ENCODE peak calls at places on chromosomes 11 and 22, in seven cellular contexts. I, X, B, Y, V, J and M are unnamed samples.

GRCh38 chr22:22995166-22995565 is 75.2 kb upstream of the GNAZ start:
- DNase-seq in I (no peak), X (no peak), B (peak; percentile 67), Y (no peak), V (no peak), J (no peak), M (no peak)

GRCh38 chr11:111820059-111820375 is 51.4 kb downstream of the ALG9 start:
- DNase-seq in I (no peak), X (no peak), B (no peak), Y (no peak), V (no peak), J (no peak), M (no peak)

GRCh38 chr11:22922672-22923071 is 62.4 kb upstream of the CCDC179 start:
- DNase-seq in I (no peak), X (no peak), B (no peak), Y (no peak), V (no peak), J (no peak), M (no peak)

GRCh38 chr22:26450453-26451185 is 21.6 kb downstream of the ASPHD2 start:
- DNase-seq in I (no peak), X (no peak), B (no peak), Y (no peak), V (no peak), J (no peak), M (no peak)

GRCh38 chr11:106091480-106092123 is 14.1 kb downstream of the AASDHPPT start:
- DNase-seq in I (no peak), X (no peak), B (no peak), Y (no peak), V (no peak), J (no peak), M (no peak)

GRCh38 chr11:23725752-23726151 is 771.1 kb upstream of the LUZP2 start:
- DNase-seq in I (no peak), X (no peak), B (no peak), Y (no peak), V (no peak), J (no peak), M (no peak)

GRCh38 chr11:60899021-60899936 is 7.1 kb downstream of the PRPF19 start:
- DNase-seq in I (no peak), X (no peak), B (peak; percentile 54), Y (no peak), V (peak; percentile 64), J (peak; percentile 38), M (no peak)

GRCh38 chr22:22840778-22841177 is 46.8 kb upstream of the IGLL5 start:
- DNase-seq in I (no peak), X (no peak), B (no peak), Y (no peak), V (no peak), J (no peak), M (no peak)

GRCh38 chr11:26976389-26976788 is 17.5 kb upstream of the FIBIN start:
- DNase-seq in I (no peak), X (no peak), B (no peak), Y (no peak), V (no peak), J (no peak), M (no peak)

GRCh38 chr11:65915101-65915820 is 3.6 kb downstream of the C11orf68 start:
- DNase-seq in I (no peak), X (no peak), B (no peak), Y (no peak), V (no peak), J (peak; percentile 58), M (no peak)

GRCh38 chr11:85746640-85747039 is 60.6 kb upstream of the CCDC89 start:
- DNase-seq in I (no peak), X (no peak), B (no peak), Y (no peak), V (no peak), J (peak; percentile 49), M (no peak)

GRCh38 chr11:69657456-69657910 is 16.5 kb downstream of the CCND1 start:
- DNase-seq in I (no peak), X (peak; percentile 62), B (no peak), Y (no peak), V (no peak), J (no peak), M (no peak)

GRCh38 chr11:123194308-123195181 is 503 bp downstream of the CLMP start:
- DNase-seq in I (no peak), X (no peak), B (no peak), Y (no peak), V (no peak), J (no peak), M (no peak)

GRCh38 chr11:68090287-68090686 is 30.9 kb downstream of the CHKA start:
- DNase-seq in I (no peak), X (no peak), B (no peak), Y (no peak), V (no peak), J (no peak), M (no peak)

GRCh38 chr11:63858628-63859550 is 20.0 kb downstream of the MARK2 start:
- DNase-seq in I (no peak), X (peak; percentile 64), B (no peak), Y (peak; percentile 42), V (no peak), J (peak; percentile 87), M (no peak)

GRCh38 chr11:45067966-45068365 is 78.5 kb upstream of the PRDM11 start:
- DNase-seq in I (no peak), X (no peak), B (no peak), Y (no peak), V (no peak), J (no peak), M (no peak)

GRCh38 chr22:43345761-43346261 is 2.6 kb upstream of the SCUBE1 start:
- DNase-seq in I (no peak), X (peak; percentile 41), B (peak; percentile 34), Y (no peak), V (no peak), J (peak; percentile 76), M (no peak)

GRCh38 chr11:43924112-43924855 is 18.2 kb upstream of the C11orf96 start:
- DNase-seq in I (no peak), X (no peak), B (no peak), Y (no peak), V (no peak), J (no peak), M (no peak)

GRCh38 chr22:50674606-50675552 is 2.3 kb downstream of the SHANK3 start:
- DNase-seq in I (peak; percentile 57), X (no peak), B (peak; percentile 67), Y (peak; percentile 82), V (no peak), J (no peak), M (peak; percentile 81)

GRCh38 chr11:57303990-57304579 is 20.7 kb downstream of the TNKS1BP1 start:
- DNase-seq in I (no peak), X (no peak), B (no peak), Y (no peak), V (no peak), J (no peak), M (no peak)

GRCh38 chr11:110298298-110298765 is 1.9 kb upstream of the RDX start:
- DNase-seq in I (no peak), X (no peak), B (no peak), Y (no peak), V (no peak), J (no peak), M (no peak)

DNA sequence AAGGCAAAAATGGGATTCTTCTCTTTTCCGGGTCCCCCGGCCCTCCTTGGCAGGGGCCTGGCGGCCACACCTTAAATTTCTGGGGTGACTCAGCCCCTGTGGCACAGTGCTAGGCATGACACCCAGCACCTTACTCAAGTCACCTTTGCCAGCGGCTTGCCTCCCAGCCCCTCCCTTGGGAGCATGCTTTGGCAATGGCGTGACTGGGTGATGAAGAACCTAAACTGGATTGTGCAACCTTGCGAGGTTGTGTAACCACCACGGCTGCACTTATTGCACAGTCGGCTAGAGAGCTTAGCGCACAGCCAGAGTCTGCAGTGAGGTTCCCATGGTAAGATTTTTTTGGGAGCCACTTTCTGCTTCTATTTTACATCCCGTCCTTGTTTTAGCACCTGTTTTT is 16.1 kb upstream of the LDLRAD3 start:
- DNase-seq in I (no peak), X (peak; percentile 77), B (no peak), Y (peak; percentile 42), V (no peak), J (peak; percentile 98), M (peak; percentile 90)
- H3K4me3 ChIP-seq in I (no peak overlapping the region), X (no peak overlapping the region), B (no peak overlapping the region), Y (no peak overlapping the region), V (no peak overlapping the region), J (no peak overlapping the region), M (no peak overlapping the region)

DNA sequence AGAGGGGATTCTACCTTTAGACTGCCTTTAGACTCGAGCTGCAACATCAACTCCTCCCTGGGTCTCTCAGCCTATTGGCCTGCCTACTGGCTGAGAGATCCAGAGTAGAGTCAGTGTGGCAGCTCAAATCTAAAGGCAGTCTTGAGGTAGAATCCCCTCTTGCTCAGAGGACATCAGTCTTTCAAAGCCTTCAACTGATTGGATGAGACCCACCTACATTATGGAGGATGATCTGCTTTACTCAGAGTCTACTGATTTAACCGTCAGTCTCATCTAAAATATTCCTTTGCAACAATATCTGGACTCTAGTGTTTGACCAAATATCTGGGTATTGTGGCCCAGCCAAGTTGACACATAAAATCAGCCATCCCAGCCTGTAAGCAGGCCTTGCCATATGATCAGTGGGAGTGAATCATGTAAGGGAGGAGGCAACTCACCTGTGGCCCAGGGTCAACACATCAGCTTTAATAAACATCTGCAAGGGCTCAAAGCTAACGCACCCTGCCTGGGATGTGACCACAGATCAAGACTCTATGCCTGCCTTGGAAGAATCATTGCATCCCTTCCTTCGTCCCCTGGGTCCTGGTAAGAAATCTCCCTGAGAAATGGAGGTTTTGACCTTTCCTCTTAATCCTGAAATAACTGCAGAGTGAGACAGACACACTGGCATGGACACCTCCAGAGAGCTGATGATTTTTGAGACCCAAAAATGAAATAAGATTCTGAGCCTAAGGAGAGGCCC is 198.1 kb downstream of the DBX1 start:
- DNase-seq in I (no peak), X (no peak), B (no peak), Y (no peak), V (no peak), J (no peak), M (no peak)
- H3K27ac ChIP-seq in I (no peak overlapping the region), X (no peak overlapping the region), B (no peak overlapping the region), Y (no peak overlapping the region), V (no peak overlapping the region), J (no peak overlapping the region), M (no peak overlapping the region)

GRCh38 chr11:120566176-120566575 is 54.6 kb downstream of the GRIK4 start:
- DNase-seq in I (no peak), X (no peak), B (no peak), Y (no peak), V (no peak), J (no peak), M (no peak)
- TF ChIP-seq POLR2AphosphoS5 in I (no peak), X (no peak), B (no peak), Y (no peak), V (no peak), J (no peak), M (no peak)

DNA sequence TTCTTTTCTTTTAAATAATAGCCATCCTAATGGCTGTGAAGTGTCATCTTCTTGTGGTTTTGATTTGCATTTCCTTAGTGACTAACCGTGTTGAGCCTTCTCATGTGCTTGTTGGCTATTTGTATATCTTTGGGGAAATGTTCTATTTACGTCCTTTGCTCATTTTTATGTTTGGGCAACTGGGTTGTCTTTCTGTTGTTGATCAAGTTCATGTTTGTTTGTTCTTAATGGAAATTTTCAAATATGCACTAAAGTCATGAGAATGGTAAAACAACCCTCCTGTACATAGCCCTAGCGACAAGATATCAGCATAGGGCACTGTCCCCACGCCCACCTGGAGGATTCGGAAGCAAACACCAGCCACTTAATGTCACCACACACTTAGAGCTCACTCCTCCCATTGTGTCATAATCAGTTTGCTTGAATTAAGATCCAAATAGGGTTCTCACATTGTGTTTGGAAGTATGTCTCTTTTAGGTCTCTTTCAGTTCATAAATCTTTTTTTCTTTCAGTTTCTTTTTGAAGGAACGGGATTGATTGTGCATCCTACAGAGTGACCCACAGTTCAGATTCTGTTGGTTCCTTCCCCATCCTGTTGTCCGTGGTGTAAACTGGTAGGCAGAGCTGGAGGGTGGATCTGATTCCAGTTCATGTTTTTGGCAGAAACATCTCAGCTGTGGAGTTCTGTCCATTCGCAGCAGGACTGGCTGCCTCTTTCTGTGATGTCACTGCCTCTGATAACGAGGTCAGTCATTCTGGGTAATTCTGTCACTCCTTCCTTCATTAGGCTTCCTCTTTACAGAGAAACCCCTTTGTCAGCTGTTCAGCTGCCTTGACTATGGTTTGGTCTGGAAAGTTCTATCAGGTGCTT is 26.4 kb upstream of the ADORA2A start:
- DNase-seq in I (no peak), X (no peak), B (no peak), Y (no peak), V (no peak), J (no peak), M (no peak)
- H3K4me3 ChIP-seq in I (no peak overlapping the region), X (peak overlapping the region; percentile 46), B (no peak overlapping the region), Y (no peak overlapping the region), V (no peak overlapping the region), J (no peak overlapping the region), M (no peak overlapping the region)